ENCODE peak calls at places on chromosomes 11 and 22, in seven cellular contexts. F is bronchial epithelial cell; L is stimulated activated CD8-positive, alpha-beta memory T cell treated with anti-CD3 and anti-CD28 coated beads, Interleukin-12 subunit alpha, Interleukin-12 subunit beta, amount 100 ng/mL, for 1 hour; K is stimulated activated CD4-positive, alpha-beta T cell treated with anti-CD3 and anti-CD28 coated beads, Interleukin-1b, Interleukin-23, amount 100 ng/mL, for 1 hour; I is activated T-cell treated with anti-CD3 and anti-CD28 coated beads for 24 hours; T is CD8-positive, alpha-beta T cell; C is A673. M is an unnamed sample.

GRCh38 chr11:71263391-71263790 is 11.0 kb upstream of the SHANK2 start:
- DNase-seq in C (no peak), K (no peak), L (no peak), I (no peak), F (no peak), T (no peak), M (no peak)

GRCh38 chr11:69852051-69852450 is 32.8 kb upstream of the FGF3 start:
- DNase-seq in K (no peak), L (no peak), F (no peak), I (no peak), C (peak; percentile 62), T (no peak), M (no peak)

GRCh38 chr11:100727410-100727809 is 40.3 kb downstream of the ARHGAP42 start:
- DNase-seq in K (no peak), I (no peak), C (no peak), L (no peak), T (no peak), F (no peak), M (no peak)

GRCh38 chr11:42161886-42162285 is 702.4 kb upstream of the LRRC4C start:
- DNase-seq in K (no peak), T (no peak), C (no peak), I (no peak), L (no peak), F (no peak), M (no peak)

GRCh38 chr11:120601566-120601965 is 90.0 kb downstream of the GRIK4 start:
- DNase-seq in C (peak; percentile 33), F (peak; percentile 6), K (no peak), L (no peak), I (no peak), T (no peak), M (no peak)

GRCh38 chr22:30968015-30968923 is at the start of gene MORC2:
- DNase-seq in T (no peak), L (peak; percentile 2), F (peak; percentile 23), C (no peak), K (no peak), I (no peak), M (no peak)

GRCh38 chr22:25696763-25697710 is 45.0 kb upstream of the MYO18B start:
- DNase-seq in C (no peak), T (no peak), I (no peak), F (no peak), K (no peak), L (no peak), M (no peak)

GRCh38 chr22:42868751-42869251 is 11.7 kb upstream of the ARFGAP3 start:
- DNase-seq in T (no peak), C (no peak), L (no peak), F (no peak), K (no peak), I (no peak), M (peak; percentile 29)

GRCh38 chr11:35246725-35247124 is 107.8 kb downstream of the CD44 start:
- DNase-seq in C (no peak), I (no peak), K (no peak), L (no peak), F (no peak), T (no peak), M (no peak)

GRCh38 chr11:100776212-100776896 is 89.3 kb downstream of the ARHGAP42 start:
- DNase-seq in L (no peak), K (no peak), I (no peak), C (no peak), T (no peak), F (peak; percentile 97), M (no peak)

GRCh38 chr11:102760355-102761035 is 19.9 kb downstream of the MMP10 start:
- DNase-seq in K (no peak), L (no peak), C (peak; percentile 97), T (no peak), F (peak; percentile 99), I (no peak), M (no peak)

M was measured in occipital lobe.